ENCODE peak calls at places on chromosomes 12 and 14, in nine cellular contexts. A is lung; Q is hippocampal formation; J is KG1; T is heart right ventricle; S is stimulated activated CD8-positive, alpha-beta memory T cell treated with anti-CD3 and anti-CD28 coated beads, Interleukin-2, amount 100 ng/mL, for 1 hour; Y is T-cell; X is NCI-H1092 treated with DMSO at 0.1 percent for 48 hours; G is activated naive CD8-positive, alpha-beta T cell treated with anti-CD3 and anti-CD28 coated beads, Interleukin-2, amount 50 U/mL, for 24 hours. I is an unnamed sample.

GRCh38 chr14:29217813-29218450 is 451.3 kb downstream of the FOXG1 start:
- DNase-seq in A (no peak), S (no peak), T (no peak), Y (no peak), G (no peak), Q (no peak), X (peak; percentile 46), J (no peak), I (no peak)

GRCh38 chr14:23114669-23115491 is 4.2 kb downstream of the CEBPE start:
- DNase-seq in Y (no peak), G (no peak), S (no peak), A (peak; percentile 67), Q (no peak), X (no peak), T (no peak), J (no peak), I (no peak)

GRCh38 chr14:64849940-64850339 is 29.8 kb downstream of the SPTB start:
- DNase-seq in S (no peak), Q (no peak), X (no peak), A (no peak), J (no peak), T (no peak), G (no peak), Y (no peak), I (no peak)

GRCh38 chr14:92861856-92862807 is 60.8 kb upstream of the CHGA start:
- DNase-seq in A (no peak), S (no peak), Q (no peak), Y (no peak), T (no peak), X (no peak), J (no peak), G (no peak), I (no peak)

GRCh38 chr12:90574676-90575075 is 380.3 kb downstream of the CCER1 start:
- DNase-seq in S (no peak), A (no peak), G (no peak), Q (no peak), J (no peak), T (no peak), X (no peak), Y (no peak), I (no peak)

GRCh38 chr14:42633504-42634095 is 1026.9 kb downstream of the LRFN5 start:
- DNase-seq in T (no peak), J (no peak), X (no peak), Q (no peak), Y (no peak), A (no peak), S (no peak), G (no peak), I (no peak)

GRCh38 chr12:106113042-106113441 is 25.7 kb downstream of the NUAK1 start:
- DNase-seq in Y (no peak), T (no peak), S (no peak), J (no peak), Q (no peak), G (peak; percentile 30), X (no peak), A (no peak), I (no peak)

GRCh38 chr14:54026671-54027070 is 70.0 kb upstream of the BMP4 start:
- DNase-seq in Q (no peak), J (no peak), X (no peak), Y (no peak), G (no peak), T (no peak), S (no peak), A (no peak), I (no peak)

GRCh38 chr12:96255077-96255476 is 60.9 kb downstream of the ELK3 start:
- DNase-seq in Y (no peak), J (no peak), A (peak; percentile 60), S (no peak), X (no peak), T (peak; percentile 38), Q (no peak), G (no peak), I (no peak)

GRCh38 chr14:90484291-90484690 is 87.5 kb downstream of the CALM1 start:
- DNase-seq in X (no peak), T (no peak), S (no peak), A (no peak), J (no peak), G (no peak), Q (no peak), Y (no peak), I (no peak)

GRCh38 chr12:122081108-122081696 is 2.6 kb downstream of the MLXIP start:
- DNase-seq in A (no peak), J (no peak), Q (no peak), X (no peak), Y (no peak), T (no peak), S (no peak), G (no peak), I (no peak)

GRCh38 chr14:89340200-89340667 is 76.8 kb downstream of the FOXN3 start:
- DNase-seq in X (no peak), S (no peak), T (no peak), J (no peak), A (no peak), G (no peak), Y (no peak), Q (no peak), I (no peak)

GRCh38 chr12:12551115-12551514 is 11.5 kb downstream of the DUSP16 start:
- DNase-seq in S (no peak), X (no peak), A (no peak), Y (no peak), J (no peak), G (no peak), T (no peak), Q (no peak), I (no peak)

GRCh38 chr14:75794615-75795038 is 133.6 kb downstream of the TTLL5 start:
- DNase-seq in J (no peak), X (no peak), G (no peak), Q (peak; percentile 50), S (no peak), Y (no peak), A (no peak), T (no peak), I (no peak)

GRCh38 chr12:32483993-32484392 is 84.6 kb downstream of the FGD4 start:
- DNase-seq in G (no peak), S (no peak), A (no peak), Y (no peak), T (no peak), Q (no peak), J (no peak), X (no peak), I (no peak)

GRCh38 chr14:25001096-25001982 is 48.6 kb downstream of the STXBP6 start:
- DNase-seq in T (no peak), X (no peak), Y (no peak), Q (no peak), G (no peak), A (no peak), J (no peak), S (no peak), I (no peak)

GRCh38 chr14:77889971-77890442 is 90.1 kb downstream of the ADCK1 start:
- DNase-seq in S (no peak), X (no peak), G (no peak), A (no peak), T (no peak), Y (no peak), Q (no peak), J (no peak), I (no peak)

GRCh38 chr12:94832780-94833760 is 170.4 kb downstream of the NDUFA12 start:
- DNase-seq in T (no peak), G (no peak), A (no peak), Q (no peak), X (peak; percentile 79), Y (no peak), S (no peak), J (no peak), I (no peak)

GRCh38 chr12:52215587-52216031 is 17.4 kb upstream of the KRT7 start:
- DNase-seq in S (no peak), G (no peak), T (no peak), Q (no peak), A (no peak), Y (no peak), X (no peak), J (no peak), I (no peak)

GRCh38 chr14:39109893-39110715 is 4.0 kb upstream of the GEMIN2 start:
- DNase-seq in S (no peak), T (no peak), J (no peak), G (no peak), X (no peak), Y (no peak), A (no peak), Q (no peak), I (no peak)

GRCh38 chr12:80382254-80382653 is 61.8 kb upstream of the PTPRQ start:
- DNase-seq in Q (no peak), S (no peak), X (no peak), T (no peak), Y (no peak), G (no peak), A (no peak), J (no peak), I (no peak)

GRCh38 chr12:32765906-32766305 is 10.2 kb upstream of the YARS2 start:
- DNase-seq in Y (no peak), Q (no peak), J (no peak), G (no peak), X (no peak), T (no peak), A (no peak), S (no peak), I (no peak)

GRCh38 chr14:101874001-101874400 is 90.4 kb upstream of the DYNC1H1 start:
- DNase-seq in J (no peak), S (no peak), G (no peak), Y (no peak), T (no peak), A (no peak), Q (no peak), X (no peak), I (no peak)

GRCh38 chr14:44639986-44640385 is 132.9 kb upstream of the FSCB start:
- DNase-seq in G (no peak), X (no peak), A (no peak), Y (no peak), S (no peak), T (no peak), J (no peak), Q (no peak), I (no peak)

GRCh38 chr12:128959931-128960330 is 106.7 kb downstream of the GLT1D1 start:
- DNase-seq in Y (no peak), A (no peak), X (no peak), G (no peak), T (no peak), S (no peak), Q (no peak), J (no peak), I (no peak)

GRCh38 chr14:75877292-75877691 is 104.5 kb downstream of the TGFB3 start:
- DNase-seq in A (no peak), X (no peak), J (no peak), Q (no peak), Y (no peak), G (no peak), T (no peak), S (no peak), I (no peak)

GRCh38 chr12:11701398-11701797 is 51.9 kb downstream of the ETV6 start:
- DNase-seq in T (no peak), X (no peak), J (no peak), G (no peak), Q (no peak), A (no peak), Y (no peak), S (no peak), I (no peak)

GRCh38 chr12:21962236-21962635 is 21.0 kb upstream of the ABCC9 start:
- DNase-seq in X (no peak), Y (no peak), A (no peak), Q (no peak), S (no peak), G (no peak), J (no peak), T (no peak), I (no peak)

GRCh38 chr12:88308825-88309224 is 166.7 kb downstream of the TMTC3 start:
- DNase-seq in S (no peak), A (no peak), X (no peak), Q (no peak), G (no peak), T (no peak), Y (no peak), J (no peak), I (no peak)

GRCh38 chr12:34350092-34351041 is 328.1 kb downstream of the ALG10 start:
- DNase-seq in Y (no peak), Q (no peak), S (no peak), X (no peak), G (no peak), T (no peak), J (no peak), A (no peak), I (no peak)

GRCh38 chr14:35362911-35363374 is 41.6 kb downstream of the NFKBIA start:
- DNase-seq in G (no peak), S (no peak), J (no peak), Y (no peak), Q (no peak), X (no peak), T (no peak), A (no peak), I (no peak)